ENCODE peak calls at places on chromosomes 12 and 14, in nine cellular contexts. E is Kasumi-1; A is AG08396; B is nucleus accumbens; Z is SK-N-MC; J is NCI-H524 treated with DMSO at 0.1 percent for 48 hours; S is GM12892; O is activated CD4-positive, CD25-positive, alpha-beta regulatory T cell treated with anti-CD3 and anti-CD28 coated beads, Interleukin-2, amount 50 U/mL, for 16 hours; F is choroid plexus epithelial cell. X is an unnamed sample.

GRCh38 chr12:25266522-25266921 is 15.8 kb upstream of the KRAS start:
- DNase-seq in F (peak; percentile 55), E (no peak), S (no peak), Z (peak; percentile 72), J (no peak), O (no peak), B (no peak), A (no peak), X (no peak)

GRCh38 chr14:54346257-54346656 is 50.5 kb upstream of the CDKN3 start:
- DNase-seq in E (no peak), A (no peak), B (no peak), S (no peak), J (no peak), Z (no peak), F (no peak), O (no peak), X (no peak)

GRCh38 chr14:90605430-90605829 is 208.6 kb downstream of the CALM1 start:
- DNase-seq in B (no peak), A (no peak), Z (no peak), E (no peak), J (no peak), F (no peak), S (no peak), O (no peak), X (no peak)

GRCh38 chr12:20548592-20548991 is 146.5 kb upstream of the SLCO1C1 start:
- DNase-seq in Z (no peak), F (no peak), E (no peak), B (no peak), J (no peak), A (no peak), O (no peak), S (no peak), X (no peak)

GRCh38 chr14:101512396-101512695 is 48.9 kb upstream of the DIO3 start:
- DNase-seq in O (no peak), J (no peak), F (no peak), B (no peak), Z (no peak), S (no peak), A (no peak), E (no peak), X (no peak)

GRCh38 chr14:49946320-49947141 is 53.6 kb downstream of the ARF6 start:
- DNase-seq in E (no peak), F (peak; percentile 92), A (peak; percentile 62), B (no peak), Z (peak; percentile 85), O (no peak), S (no peak), J (peak; percentile 98), X (no peak)

GRCh38 chr12:46439793-46440511 is 67.4 kb upstream of the SLC38A2 start:
- DNase-seq in F (no peak), Z (no peak), E (no peak), J (no peak), A (no peak), S (no peak), B (no peak), O (no peak), X (no peak)

GRCh38 chr14:58944226-58944769 is 244.2 kb upstream of the DAAM1 start:
- DNase-seq in F (no peak), S (no peak), J (peak; percentile 91), O (no peak), A (no peak), Z (no peak), B (no peak), E (no peak), X (no peak)

GRCh38 chr12:130791699-130792098 is 47.4 kb downstream of the STX2 start:
- DNase-seq in B (no peak), E (no peak), S (no peak), Z (no peak), F (no peak), O (no peak), A (no peak), J (no peak), X (no peak)

GRCh38 chr12:76762556-76762955 is 1.4 kb upstream of the ZDHHC17 start:
- DNase-seq in A (no peak), Z (no peak), J (no peak), F (no peak), B (no peak), O (no peak), E (no peak), S (no peak), X (no peak)

GRCh38 chr14:21090194-21090939 is 8.1 kb downstream of the ZNF219 start:
- DNase-seq in Z (no peak), E (peak; percentile 28), B (no peak), S (no peak), J (no peak), F (no peak), O (no peak), A (no peak), X (peak; percentile 46)

GRCh38 chr12:64691227-64691792 is 67.9 kb downstream of the GNS start:
- DNase-seq in Z (no peak), F (no peak), E (no peak), J (peak; percentile 77), B (no peak), A (no peak), S (no peak), O (no peak), X (no peak)

GRCh38 chr12:5013206-5013830 is 30.4 kb upstream of the KCNA5 start:
- DNase-seq in A (no peak), E (no peak), Z (no peak), J (no peak), S (no peak), B (peak; percentile 37), O (no peak), F (peak; percentile 11), X (no peak)

GRCh38 chr12:104473374-104473983 is 16.7 kb downstream of the CHST11 start:
- DNase-seq in O (no peak), E (no peak), J (no peak), B (no peak), Z (no peak), A (no peak), S (no peak), F (no peak), X (peak; percentile 69)

X was measured in DND-41.